ENCODE peak calls at places on chromosomes 13 and 19, in eight cellular contexts. L is heart right ventricle, N is thoracic aorta, E is tibial artery, G is AG04450, D is adrenal gland, V is choroid plexus epithelial cell, A is neural progenitor cell. J is an unnamed sample.

GRCh38 chr13:99122171-99122570 is 78.5 kb upstream of the UBAC2 start:
- DNase-seq in A (no peak), E (no peak), N (no peak), D (no peak), L (no peak), V (no peak), G (no peak), J (no peak)

GRCh38 chr13:91078093-91078679 is 269.3 kb upstream of the MIR17HG start:
- DNase-seq in L (no peak), E (no peak), D (no peak), A (peak), G (no peak), N (no peak), V (peak), J (no peak)

GRCh38 chr13:108816381-108816780 is 187.0 kb downstream of the MYO16 start:
- DNase-seq in L (no peak), A (no peak), D (no peak), V (peak), G (no peak), N (no peak), E (no peak), J (no peak)

GRCh38 chr13:72963762-72964161 is 95.0 kb upstream of the KLF5 start:
- DNase-seq in V (no peak), E (no peak), D (no peak), L (no peak), G (no peak), N (no peak), A (no peak), J (no peak)

GRCh38 chr13:40920826-40921225 is 98.3 kb downstream of the ELF1 start:
- DNase-seq in L (no peak), A (no peak), G (peak), E (no peak), D (no peak), V (peak), N (no peak), J (no peak)

GRCh38 chr13:98563071-98563470 is 13.8 kb downstream of the STK24 start:
- DNase-seq in N (no peak), A (no peak), E (no peak), L (no peak), D (no peak), G (no peak), V (peak), J (no peak)

GRCh38 chr19:43784251-43784980 is 3.6 kb upstream of the KCNN4 start:
- DNase-seq in G (peak), A (no peak), N (no peak), E (no peak), L (no peak), D (peak), V (peak), J (peak)

GRCh38 chr13:40317980-40318327 is 348.5 kb downstream of the FOXO1 start:
- DNase-seq in D (no peak), L (no peak), V (no peak), G (no peak), N (no peak), E (no peak), A (no peak), J (no peak)

GRCh38 chr19:984165-984967 is at the start of gene WDR18:
- DNase-seq in A (peak), G (peak), V (peak), D (peak), E (peak), N (peak), L (peak), J (peak)

GRCh38 chr13:44396963-44397580 is 23.4 kb downstream of the SERP2 start:
- DNase-seq in G (no peak), A (peak), L (peak), V (peak), N (no peak), E (no peak), D (peak), J (no peak)

GRCh38 chr13:112747256-112747655 is 57.4 kb downstream of the ATP11A start:
- DNase-seq in G (no peak), A (no peak), N (no peak), E (no peak), V (no peak), D (no peak), L (no peak), J (no peak)

GRCh38 chr13:76921516-76921915 is 26.8 kb upstream of the ACOD1 start:
- DNase-seq in V (no peak), N (no peak), D (no peak), E (no peak), A (no peak), L (no peak), G (no peak), J (no peak)

GRCh38 chr13:107866666-107867623 is 348.4 kb downstream of the LIG4 start:
- DNase-seq in N (no peak), E (no peak), V (peak), A (peak), D (no peak), L (no peak), G (no peak), J (no peak)

GRCh38 chr19:38666662-38667448 is 19.4 kb downstream of the ACTN4 start:
- DNase-seq in N (no peak), G (no peak), A (peak), D (peak), E (peak), L (peak), V (peak), J (no peak)

GRCh38 chr13:109385161-109385560 is 401.2 kb downstream of the IRS2 start:
- DNase-seq in D (no peak), G (no peak), V (peak), L (no peak), E (no peak), A (no peak), N (no peak), J (peak)

GRCh38 chr19:30662211-30662861 is 290.2 kb downstream of the ZNF536 start:
- DNase-seq in G (no peak), L (no peak), A (no peak), D (peak), E (peak), N (no peak), V (peak), J (no peak)

GRCh38 chr13:41284512-41285288 is 21.3 kb upstream of the MTRF1 start:
- DNase-seq in A (no peak), E (no peak), L (no peak), G (peak), V (peak), D (no peak), N (no peak), J (peak)

GRCh38 chr13:101447852-101448251 is 4.6 kb upstream of the ITGBL1 start:
- DNase-seq in D (no peak), A (no peak), E (no peak), N (no peak), L (no peak), V (peak), G (no peak), J (no peak)

GRCh38 chr19:18322318-18322758 is 538 bp downstream of the LSM4 start:
- DNase-seq in G (no peak), N (no peak), E (peak), L (peak), A (peak), V (peak), D (peak), J (no peak)

GRCh38 chr13:33676700-33677048 is 141.3 kb upstream of the RFC3 start:
- DNase-seq in V (peak), A (no peak), D (peak), G (peak), L (peak), E (peak), N (no peak), J (peak)

GRCh38 chr19:39737351-39737750 is 478 bp downstream of the CLC start:
- DNase-seq in V (no peak), G (no peak), N (no peak), D (no peak), E (no peak), L (no peak), A (no peak), J (no peak)

GRCh38 chr13:24671367-24672117 is 8.7 kb upstream of the ATP12A start:
- DNase-seq in D (peak), N (no peak), E (peak), V (peak), G (peak), A (peak), L (peak), J (peak)

GRCh38 chr19:13095934-13096890 is 6.4 kb downstream of the LYL1 start:
- DNase-seq in A (peak), L (no peak), E (no peak), V (no peak), G (no peak), N (no peak), D (no peak), J (no peak)

GRCh38 chr13:23725922-23726321 is 155.7 kb downstream of the TNFRSF19 start:
- DNase-seq in N (no peak), G (no peak), A (no peak), E (no peak), D (no peak), V (no peak), L (no peak), J (no peak)

GRCh38 chr13:49620170-49620621 is 8.1 kb upstream of the ARL11 start:
- DNase-seq in A (no peak), V (peak), D (no peak), G (no peak), E (no peak), N (no peak), L (no peak), J (no peak)

GRCh38 chr13:40644838-40645620 is 21.4 kb downstream of the FOXO1 start:
- DNase-seq in D (no peak), N (no peak), L (no peak), V (no peak), E (no peak), G (no peak), A (peak), J (no peak)

GRCh38 chr19:34482380-34483250 is 1.1 kb downstream of the WTIP start:
- DNase-seq in N (no peak), V (peak), G (no peak), L (no peak), D (peak), E (no peak), A (peak), J (no peak)

GRCh38 chr19:42290523-42291436 is 11.2 kb upstream of the PRR19 start:
- DNase-seq in D (no peak), N (no peak), A (peak), L (no peak), G (no peak), V (no peak), E (no peak), J (no peak)

GRCh38 chr19:45187421-45188100 is 9.0 kb downstream of the BLOC1S3 start:
- DNase-seq in D (no peak), N (no peak), E (no peak), L (no peak), A (peak), V (peak), G (no peak), J (no peak)

GRCh38 chr13:81671103-81671502 is 1330.2 kb upstream of the SPRY2 start:
- DNase-seq in N (no peak), G (no peak), E (no peak), D (no peak), V (no peak), A (no peak), L (no peak), J (no peak)

GRCh38 chr19:39212377-39212742 is 8.3 kb upstream of the SYCN start:
- DNase-seq in E (no peak), N (no peak), V (peak), G (no peak), D (no peak), A (peak), L (no peak), J (no peak)

GRCh38 chr19:4375164-4375619 is 25.2 kb downstream of the SH3GL1 start:
- DNase-seq in N (no peak), G (no peak), D (peak), A (no peak), E (no peak), L (no peak), V (no peak), J (no peak)

GRCh38 chr19:4373601-4374441 is 26.5 kb downstream of the SH3GL1 start:
- DNase-seq in D (peak), V (no peak), A (no peak), E (peak), L (peak), G (no peak), N (no peak), J (no peak)

GRCh38 chr19:4375620-4376228 is 24.6 kb downstream of the SH3GL1 start:
- DNase-seq in D (no peak), G (no peak), L (no peak), A (peak), E (peak), V (peak), N (no peak), J (peak)

GRCh38 chr19:4372630-4373367 is 27.5 kb downstream of the SH3GL1 start:
- DNase-seq in V (no peak), N (no peak), L (no peak), A (no peak), D (peak), G (no peak), E (no peak), J (no peak)

GRCh38 chr19:4374451-4375163 is 25.7 kb downstream of the SH3GL1 start:
- DNase-seq in E (peak), G (no peak), V (peak), L (peak), N (peak), D (peak), A (no peak), J (peak)
- H3K4me3 ChIP-seq in E (peak), G (no peak), V (no peak), L (no peak), N (peak), D (no peak), A (no peak), J (no peak)

GRCh38 chr19:37077615-37077928 is 661 bp upstream of the ZNF420 start:
- DNase-seq in A (no peak), E (no peak), D (no peak), L (no peak), V (no peak), N (no peak), G (no peak), J (peak)

GRCh38 chr19:37078717-37079032 is 442 bp downstream of the ZNF420 start:
- DNase-seq in V (no peak), N (no peak), G (no peak), D (no peak), L (no peak), E (no peak), A (no peak), J (no peak)

GRCh38 chr19:37079238-37079637 is 1.0 kb downstream of the ZNF420 start:
- DNase-seq in A (peak), N (no peak), V (no peak), E (no peak), L (no peak), D (no peak), G (no peak), J (no peak)

GRCh38 chr19:37074819-37075362 is 3.3 kb upstream of the ZNF420 start:
- DNase-seq in L (no peak), D (no peak), A (no peak), N (no peak), V (no peak), E (no peak), G (no peak), J (no peak)

DNA sequence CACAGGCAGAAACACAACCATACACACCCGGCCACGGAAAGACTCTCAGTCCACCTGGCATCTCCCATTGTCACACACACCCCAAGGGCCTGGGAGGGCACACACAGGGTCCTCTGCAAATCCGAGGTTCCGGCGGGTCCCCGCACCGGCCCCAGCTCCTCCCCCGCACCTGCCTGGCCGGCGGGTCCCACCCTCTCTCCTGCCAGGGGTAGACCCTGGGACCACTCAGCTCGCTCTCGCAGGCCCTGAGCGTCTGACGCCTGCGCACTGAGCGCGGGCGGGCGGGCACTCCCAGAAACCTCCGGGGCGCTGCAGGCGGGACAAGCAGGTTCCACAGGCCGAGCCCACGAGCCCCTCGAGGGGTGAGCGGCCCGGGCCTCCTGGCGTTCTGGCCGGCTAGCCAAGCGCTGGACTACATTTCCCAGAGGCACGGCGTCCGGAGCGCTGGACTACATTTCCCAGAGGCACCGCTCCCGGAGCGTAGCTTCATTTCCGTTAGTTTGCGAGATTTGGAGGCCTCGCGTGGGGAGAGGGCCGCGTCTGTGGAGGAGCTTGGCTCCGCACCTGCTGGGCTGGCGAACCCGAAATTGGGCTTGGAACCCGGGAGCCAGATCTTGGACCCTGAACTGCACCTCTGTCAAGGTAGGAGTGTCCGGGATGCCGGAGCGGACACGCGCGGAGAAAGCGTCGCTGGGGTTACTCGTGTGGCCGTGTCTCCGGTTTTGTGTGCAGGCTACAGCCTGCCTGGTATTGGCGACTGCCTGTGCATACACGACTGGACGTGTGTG is at the start of gene ZNF420:
- DNase-seq in D (peak), V (peak), E (peak), A (peak), N (peak), L (peak), G (peak), J (peak)
- TF ChIP-seq CTCF in D (no peak), V (no peak), E (no peak), A (no peak), N (no peak), L (no peak), G (no peak), J (no peak)

DNA sequence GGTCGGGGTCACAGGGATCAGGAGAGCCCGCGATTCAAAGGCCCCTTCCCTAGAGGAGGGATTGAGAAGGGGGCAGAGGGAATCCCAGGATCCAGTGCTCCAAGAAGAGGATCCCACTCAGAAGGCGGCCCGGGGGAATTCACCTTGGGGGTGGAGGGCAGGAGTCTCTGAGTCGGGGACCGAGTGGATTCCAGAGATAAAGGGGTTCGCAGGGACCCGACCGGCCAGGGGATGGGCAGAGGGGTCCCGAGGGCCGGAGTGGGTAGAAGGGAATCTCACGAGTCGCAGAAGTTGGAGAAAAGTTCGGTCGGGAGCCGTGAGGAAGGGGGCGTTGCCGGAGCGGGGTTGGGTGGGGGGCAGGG is 261 bp downstream of the PRKD2 start:
- DNase-seq in D (no peak), E (no peak), G (no peak), V (no peak), N (no peak), A (peak), L (no peak), J (no peak)
- H3K4me3 ChIP-seq in D (peak), E (peak), G (peak), V (peak), N (peak), A (peak), L (peak), J (peak)

GRCh38 chr19:10832659-10833296 is 3.2 kb downstream of the TMED1 start:
- DNase-seq in N (no peak), A (no peak), G (no peak), V (no peak), L (no peak), E (no peak), D (no peak), J (no peak)

GRCh38 chr19:10838377-10838776 is 2.4 kb upstream of the TMED1 start:
- DNase-seq in A (no peak), V (no peak), E (no peak), G (no peak), L (no peak), N (no peak), D (no peak), J (no peak)

GRCh38 chr19:10836478-10837325 is 690 bp upstream of the TMED1 start:
- DNase-seq in V (peak), A (no peak), E (peak), G (no peak), L (peak), D (peak), N (peak), J (no peak)

GRCh38 chr19:10835089-10835753 is 791 bp downstream of the TMED1 start:
- DNase-seq in E (peak), N (no peak), A (no peak), G (no peak), L (no peak), D (peak), V (no peak), J (no peak)

GRCh38 chr19:10835754-10836477 is at the start of gene TMED1:
- DNase-seq in A (peak), N (peak), G (peak), V (peak), E (peak), L (peak), D (peak), J (peak)
- TF ChIP-seq CTCF in A (peak), N (peak), G (peak), V (peak), E (peak), L (peak), D (peak), J (no peak)

DNA sequence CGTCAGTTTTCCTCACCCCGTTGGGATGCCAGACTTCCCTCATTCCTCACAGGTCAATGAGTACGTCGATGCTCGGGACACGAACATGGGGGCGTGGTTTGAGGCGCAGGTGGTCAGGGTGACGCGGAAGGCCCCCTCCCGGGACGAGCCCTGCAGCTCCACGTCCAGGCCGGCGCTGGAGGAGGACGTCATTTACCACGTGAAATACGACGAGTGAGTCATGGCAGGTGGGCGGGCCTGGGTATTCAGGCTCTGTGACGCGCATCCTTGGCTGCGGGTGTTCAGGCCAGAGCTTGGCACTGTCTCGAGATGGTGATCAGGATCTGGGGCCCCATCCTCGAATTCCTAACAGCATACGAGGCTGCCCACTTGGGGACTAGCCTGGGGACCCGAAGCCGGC is 21.4 kb downstream of the UHRF1 start:
- DNase-seq in V (no peak), A (no peak), N (no peak), E (no peak), G (no peak), L (no peak), D (peak), J (no peak)
- H3K4me3 ChIP-seq in V (no peak), A (no peak), N (no peak), E (no peak), G (no peak), L (no peak), D (no peak), J (no peak)

GRCh38 chr13:71285700-71286099 is 581.3 kb downstream of the DACH1 start:
- DNase-seq in E (no peak), A (peak), L (no peak), V (peak), D (no peak), N (no peak), G (no peak), J (no peak)
- TF ChIP-seq CTCF in E (no peak), A (peak), L (peak), V (peak), D (no peak), N (no peak), G (no peak), J (no peak)

DNA sequence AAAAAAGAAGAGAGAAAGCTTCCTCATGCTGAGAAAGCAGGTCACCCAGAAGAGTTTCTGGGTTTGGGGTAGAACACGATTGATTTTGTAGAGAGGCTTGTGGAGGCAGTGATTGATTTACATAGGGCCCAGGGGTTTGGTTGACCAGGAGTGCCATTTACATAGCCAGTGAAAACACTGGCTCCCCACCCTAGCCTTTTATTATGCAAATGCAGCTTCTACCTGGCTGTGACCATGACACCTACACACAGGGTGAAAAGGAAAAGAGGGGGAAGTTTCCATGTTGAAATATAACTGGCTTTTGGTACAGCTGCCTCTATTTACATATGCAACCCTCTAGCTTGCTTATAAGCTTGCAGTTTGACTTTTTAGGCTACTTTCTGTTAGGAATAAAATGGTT is 62.0 kb downstream of the ZNF100 start:
- DNase-seq in G (no peak), D (no peak), E (no peak), L (no peak), N (no peak), A (no peak), V (no peak), J (no peak)
- H3K4me3 ChIP-seq in G (no peak), D (no peak), E (no peak), L (no peak), N (no peak), A (no peak), V (no peak), J (no peak)